ENCODE peak calls at places on chromosomes 2 and 18, in ten cellular contexts. One of them, this sample, is unnamed. For H3K4me1, the result is how much of the 10 kb centered on the place peaks cover.

GRCh38 chr18:63147973-63148372 is 171.6 kb downstream of the BCL2 start:
- DNase-seq in GM12878: no peak
- DNase-seq in right lobe of liver: no peak
- DNase-seq in HCT116: no peak
- DNase-seq in Peyer's patch: no peak
- DNase-seq in adrenal gland: no peak
- DNase-seq in A549: no peak
- DNase-seq in heart left ventricle: no peak
- DNase-seq in stomach: no peak
- DNase-seq in uterus: no peak
- DNase-seq in this sample: no peak

GRCh38 chr18:51211552-51211951 is 14.1 kb upstream of the MEX3C start:
- DNase-seq in GM12878: peak
- DNase-seq in right lobe of liver: no peak
- DNase-seq in HCT116: no peak
- DNase-seq in Peyer's patch: no peak
- DNase-seq in adrenal gland: peak
- DNase-seq in A549: no peak
- DNase-seq in heart left ventricle: peak
- DNase-seq in stomach: no peak
- DNase-seq in uterus: no peak
- DNase-seq in this sample: no peak

GRCh38 chr18:9617006-9617542 is 2.7 kb upstream of the PPP4R1 start:
- DNase-seq in GM12878: no peak
- DNase-seq in right lobe of liver: no peak
- DNase-seq in HCT116: no peak
- DNase-seq in Peyer's patch: no peak
- DNase-seq in adrenal gland: no peak
- DNase-seq in A549: no peak
- DNase-seq in heart left ventricle: no peak
- DNase-seq in stomach: no peak
- DNase-seq in uterus: no peak
- DNase-seq in this sample: no peak

GRCh38 chr2:150639917-150640538 is 152.6 kb upstream of the RND3 start:
- DNase-seq in GM12878: no peak
- DNase-seq in right lobe of liver: no peak
- DNase-seq in HCT116: no peak
- DNase-seq in Peyer's patch: no peak
- DNase-seq in adrenal gland: peak
- DNase-seq in A549: no peak
- DNase-seq in heart left ventricle: no peak
- DNase-seq in stomach: no peak
- DNase-seq in uterus: no peak
- DNase-seq in this sample: no peak

GRCh38 chr18:3873211-3873610 is 423.2 kb downstream of the TGIF1 start:
- DNase-seq in GM12878: no peak
- DNase-seq in right lobe of liver: no peak
- DNase-seq in HCT116: no peak
- DNase-seq in Peyer's patch: no peak
- DNase-seq in adrenal gland: no peak
- DNase-seq in A549: no peak
- DNase-seq in heart left ventricle: no peak
- DNase-seq in stomach: no peak
- DNase-seq in uterus: no peak
- DNase-seq in this sample: no peak

GRCh38 chr18:7754258-7754657 is 187.1 kb downstream of the PTPRM start:
- DNase-seq in GM12878: no peak
- DNase-seq in right lobe of liver: no peak
- DNase-seq in HCT116: no peak
- DNase-seq in Peyer's patch: no peak
- DNase-seq in adrenal gland: no peak
- DNase-seq in A549: no peak
- DNase-seq in heart left ventricle: no peak
- DNase-seq in stomach: no peak
- DNase-seq in uterus: no peak
- DNase-seq in this sample: no peak

GRCh38 chr18:73895701-73896100 is 251.9 kb downstream of the FBXO15 start:
- DNase-seq in GM12878: no peak
- DNase-seq in right lobe of liver: no peak
- DNase-seq in HCT116: no peak
- DNase-seq in Peyer's patch: no peak
- DNase-seq in adrenal gland: no peak
- DNase-seq in A549: no peak
- DNase-seq in heart left ventricle: no peak
- DNase-seq in stomach: no peak
- DNase-seq in uterus: no peak
- DNase-seq in this sample: no peak

GRCh38 chr2:53021285-53021684 is 746.3 kb upstream of the CHAC2 start:
- DNase-seq in GM12878: no peak
- DNase-seq in right lobe of liver: no peak
- DNase-seq in HCT116: no peak
- DNase-seq in Peyer's patch: no peak
- DNase-seq in adrenal gland: no peak
- DNase-seq in A549: no peak
- DNase-seq in heart left ventricle: no peak
- DNase-seq in stomach: no peak
- DNase-seq in uterus: no peak
- DNase-seq in this sample: no peak

GRCh38 chr2:180753809-180754761 is 226.3 kb upstream of the UBE2E3 start:
- DNase-seq in GM12878: no peak
- DNase-seq in right lobe of liver: no peak
- DNase-seq in HCT116: no peak
- DNase-seq in Peyer's patch: no peak
- DNase-seq in adrenal gland: no peak
- DNase-seq in A549: no peak
- DNase-seq in heart left ventricle: no peak
- DNase-seq in stomach: no peak
- DNase-seq in uterus: no peak
- DNase-seq in this sample: no peak

GRCh38 chr18:76459687-76460350 is 35.2 kb downstream of the ZNF516 start:
- DNase-seq in GM12878: no peak
- DNase-seq in right lobe of liver: no peak
- DNase-seq in HCT116: peak
- DNase-seq in Peyer's patch: no peak
- DNase-seq in adrenal gland: peak
- DNase-seq in A549: peak
- DNase-seq in heart left ventricle: no peak
- DNase-seq in stomach: peak
- DNase-seq in uterus: peak
- DNase-seq in this sample: peak

GRCh38 chr18:24378598-24378997 is 19.0 kb downstream of the OSBPL1A start:
- DNase-seq in GM12878: no peak
- DNase-seq in right lobe of liver: no peak
- DNase-seq in HCT116: no peak
- DNase-seq in Peyer's patch: no peak
- DNase-seq in adrenal gland: no peak
- DNase-seq in A549: no peak
- DNase-seq in heart left ventricle: no peak
- DNase-seq in stomach: no peak
- DNase-seq in uterus: no peak
- DNase-seq in this sample: no peak

GRCh38 chr2:133737597-133737996 is 169.3 kb upstream of the NCKAP5 start:
- DNase-seq in GM12878: no peak
- DNase-seq in right lobe of liver: no peak
- DNase-seq in HCT116: no peak
- DNase-seq in Peyer's patch: no peak
- DNase-seq in adrenal gland: no peak
- DNase-seq in A549: no peak
- DNase-seq in heart left ventricle: no peak
- DNase-seq in stomach: no peak
- DNase-seq in uterus: no peak
- DNase-seq in this sample: no peak

GRCh38 chr18:9890957-9891356 is 5.2 kb downstream of the TXNDC2 start:
- DNase-seq in GM12878: no peak
- DNase-seq in right lobe of liver: no peak
- DNase-seq in HCT116: no peak
- DNase-seq in Peyer's patch: no peak
- DNase-seq in adrenal gland: no peak
- DNase-seq in A549: no peak
- DNase-seq in heart left ventricle: no peak
- DNase-seq in stomach: no peak
- DNase-seq in uterus: no peak
- DNase-seq in this sample: no peak

GRCh38 chr18:9735238-9735637 is 27.1 kb downstream of the RAB31 start:
- DNase-seq in GM12878: no peak
- DNase-seq in right lobe of liver: peak
- DNase-seq in HCT116: no peak
- DNase-seq in Peyer's patch: no peak
- DNase-seq in adrenal gland: peak
- DNase-seq in A549: no peak
- DNase-seq in heart left ventricle: no peak
- DNase-seq in stomach: no peak
- DNase-seq in uterus: no peak
- DNase-seq in this sample: no peak

GRCh38 chr2:142796161-142796560 is 81.3 kb upstream of the KYNU start:
- DNase-seq in GM12878: no peak
- DNase-seq in right lobe of liver: no peak
- DNase-seq in HCT116: no peak
- DNase-seq in Peyer's patch: no peak
- DNase-seq in adrenal gland: no peak
- DNase-seq in A549: no peak
- DNase-seq in heart left ventricle: no peak
- DNase-seq in stomach: no peak
- DNase-seq in uterus: no peak
- DNase-seq in this sample: no peak

GRCh38 chr2:16406929-16407328 is 258.7 kb downstream of the CYRIA start:
- DNase-seq in GM12878: no peak
- DNase-seq in right lobe of liver: no peak
- DNase-seq in HCT116: no peak
- DNase-seq in Peyer's patch: no peak
- DNase-seq in adrenal gland: no peak
- DNase-seq in A549: no peak
- DNase-seq in heart left ventricle: no peak
- DNase-seq in stomach: no peak
- DNase-seq in uterus: no peak
- DNase-seq in this sample: no peak

GRCh38 chr2:75525434-75526308 is 35.1 kb downstream of the EVA1A start:
- DNase-seq in GM12878: no peak
- DNase-seq in right lobe of liver: no peak
- DNase-seq in HCT116: no peak
- DNase-seq in Peyer's patch: no peak
- DNase-seq in adrenal gland: no peak
- DNase-seq in A549: no peak
- DNase-seq in heart left ventricle: no peak
- DNase-seq in stomach: no peak
- DNase-seq in uterus: no peak
- DNase-seq in this sample: no peak

GRCh38 chr2:98242006-98242405 is 104.2 kb upstream of the CNGA3 start:
- DNase-seq in GM12878: no peak
- DNase-seq in right lobe of liver: no peak
- DNase-seq in HCT116: no peak
- DNase-seq in Peyer's patch: no peak
- DNase-seq in adrenal gland: no peak
- DNase-seq in A549: no peak
- DNase-seq in heart left ventricle: no peak
- DNase-seq in stomach: no peak
- DNase-seq in uterus: no peak
- DNase-seq in this sample: no peak

GRCh38 chr18:54388203-54389142 is 30.8 kb downstream of the C18orf54 start:
- DNase-seq in GM12878: peak
- DNase-seq in right lobe of liver: no peak
- DNase-seq in HCT116: peak
- DNase-seq in Peyer's patch: no peak
- DNase-seq in adrenal gland: peak
- DNase-seq in A549: peak
- DNase-seq in heart left ventricle: no peak
- DNase-seq in stomach: no peak
- DNase-seq in uterus: no peak
- DNase-seq in this sample: no peak

GRCh38 chr2:148614332-148615049 is 30.1 kb upstream of the EPC2 start:
- DNase-seq in GM12878: peak
- DNase-seq in right lobe of liver: no peak
- DNase-seq in HCT116: peak
- DNase-seq in Peyer's patch: no peak
- DNase-seq in adrenal gland: peak
- DNase-seq in A549: peak
- DNase-seq in heart left ventricle: no peak
- DNase-seq in stomach: no peak
- DNase-seq in uterus: no peak
- DNase-seq in this sample: no peak

GRCh38 chr2:86372641-86373502 is 35.4 kb upstream of the REEP1 start:
- DNase-seq in GM12878: no peak
- DNase-seq in right lobe of liver: peak
- DNase-seq in HCT116: peak
- DNase-seq in Peyer's patch: no peak
- DNase-seq in adrenal gland: peak
- DNase-seq in A549: peak
- DNase-seq in heart left ventricle: peak
- DNase-seq in stomach: peak
- DNase-seq in uterus: peak
- DNase-seq in this sample: peak
- H3K4me1 ChIP-seq in GM12878: under half
- H3K4me1 ChIP-seq in right lobe of liver: under half
- H3K4me1 ChIP-seq in HCT116: under half
- H3K4me1 ChIP-seq in Peyer's patch: under half
- H3K4me1 ChIP-seq in adrenal gland: under half
- H3K4me1 ChIP-seq in A549: under half
- H3K4me1 ChIP-seq in heart left ventricle: under half
- H3K4me1 ChIP-seq in stomach: under half
- H3K4me1 ChIP-seq in uterus: under half
- H3K4me1 ChIP-seq in this sample: under half

GRCh38 chr2:20190862-20191713 is 33.8 kb downstream of the SDC1 start:
- DNase-seq in GM12878: no peak
- DNase-seq in right lobe of liver: no peak
- DNase-seq in HCT116: no peak
- DNase-seq in Peyer's patch: no peak
- DNase-seq in adrenal gland: peak
- DNase-seq in A549: peak
- DNase-seq in heart left ventricle: no peak
- DNase-seq in stomach: peak
- DNase-seq in uterus: no peak
- DNase-seq in this sample: no peak
- TF ChIP-seq CTCF in GM12878: no peak
- TF ChIP-seq CTCF in right lobe of liver: no peak
- TF ChIP-seq CTCF in HCT116: no peak
- TF ChIP-seq CTCF in Peyer's patch: peak
- TF ChIP-seq CTCF in adrenal gland: no peak
- TF ChIP-seq CTCF in A549: peak
- TF ChIP-seq CTCF in heart left ventricle: no peak
- TF ChIP-seq CTCF in stomach: peak
- TF ChIP-seq CTCF in uterus: no peak
- TF ChIP-seq CTCF in this sample: no peak

GRCh38 chr2:68438455-68439303 is 28.4 kb downstream of the FBXO48 start:
- DNase-seq in GM12878: no peak
- DNase-seq in right lobe of liver: no peak
- DNase-seq in HCT116: no peak
- DNase-seq in Peyer's patch: no peak
- DNase-seq in adrenal gland: no peak
- DNase-seq in A549: no peak
- DNase-seq in heart left ventricle: no peak
- DNase-seq in stomach: no peak
- DNase-seq in uterus: no peak
- DNase-seq in this sample: no peak
- TF ChIP-seq POLR2A in GM12878: peak
- TF ChIP-seq POLR2A in right lobe of liver: no peak
- TF ChIP-seq POLR2A in HCT116: no peak
- TF ChIP-seq POLR2A in Peyer's patch: no peak
- TF ChIP-seq POLR2A in adrenal gland: no peak
- TF ChIP-seq POLR2A in A549: no peak
- TF ChIP-seq POLR2A in heart left ventricle: no peak
- TF ChIP-seq POLR2A in stomach: no peak
- TF ChIP-seq POLR2A in uterus: no peak
- TF ChIP-seq POLR2A in this sample: no peak

GRCh38 chr2:18927525-18928232 is 338.3 kb upstream of the NT5C1B start:
- DNase-seq in GM12878: no peak
- DNase-seq in right lobe of liver: peak
- DNase-seq in HCT116: no peak
- DNase-seq in Peyer's patch: no peak
- DNase-seq in adrenal gland: no peak
- DNase-seq in A549: no peak
- DNase-seq in heart left ventricle: no peak
- DNase-seq in stomach: no peak
- DNase-seq in uterus: no peak
- DNase-seq in this sample: no peak
- H3K4me1 ChIP-seq in GM12878: under half
- H3K4me1 ChIP-seq in right lobe of liver: under half
- H3K4me1 ChIP-seq in HCT116: under half
- H3K4me1 ChIP-seq in Peyer's patch: under half
- H3K4me1 ChIP-seq in adrenal gland: under half
- H3K4me1 ChIP-seq in A549: under half
- H3K4me1 ChIP-seq in heart left ventricle: under half
- H3K4me1 ChIP-seq in stomach: under half
- H3K4me1 ChIP-seq in uterus: under half
- H3K4me1 ChIP-seq in this sample: under half

This sample was measured in sigmoid colon.